ENCODE peak calls at places on chromosomes 12 and 14, in ten cellular contexts. J is Jurkat, Clone E6-1; G is suprapubic skin; B is neuronal stem cell; F is right cardiac atrium; S is NCI-H1092 treated with DMSO at 0.1 percent for 48 hours; L is stromal cell of bone marrow; A is left cardiac atrium; R is midbrain; E is posterior cingulate gyrus. T is an unnamed sample.

GRCh38 chr12:117105902-117106301 is 6.7 kb upstream of the TESC start:
- DNase-seq in R (no peak), S (no peak), A (no peak), E (peak; percentile 5), B (no peak), F (no peak), L (no peak), J (peak; percentile 68), G (no peak), T (no peak)

GRCh38 chr12:105740970-105741725 is 397.6 kb downstream of the NUAK1 start:
- DNase-seq in L (no peak), F (peak; percentile 60), G (no peak), R (peak; percentile 23), J (no peak), A (peak; percentile 76), B (no peak), S (peak; percentile 56), E (peak; percentile 94), T (no peak)

GRCh38 chr12:52691076-52691764 is 11.0 kb upstream of the KRT1 start:
- DNase-seq in J (no peak), A (peak; percentile 27), E (peak; percentile 89), S (peak; percentile 37), F (peak; percentile 19), L (no peak), G (no peak), R (no peak), B (no peak), T (no peak)

GRCh38 chr14:86481105-86481504 is 951.2 kb downstream of the FLRT2 start:
- DNase-seq in G (no peak), F (no peak), E (no peak), B (no peak), R (no peak), J (no peak), L (no peak), S (no peak), A (no peak), T (no peak)

GRCh38 chr12:117439531-117440001 is 78.1 kb upstream of the NOS1 start:
- DNase-seq in B (no peak), R (no peak), J (no peak), G (no peak), E (no peak), A (no peak), F (no peak), S (no peak), L (no peak), T (no peak)

GRCh38 chr14:23640524-23641141 is 4.5 kb downstream of the DHRS2 start:
- DNase-seq in S (peak; percentile 86), E (no peak), R (no peak), L (peak; percentile 76), B (no peak), G (no peak), J (no peak), F (peak; percentile 39), A (peak; percentile 33), T (no peak)

GRCh38 chr14:81400852-81401251 is 728 bp upstream of the STON2 start:
- DNase-seq in R (no peak), L (peak; percentile 100), E (no peak), B (no peak), S (peak; percentile 3), G (peak; percentile 92), J (no peak), F (peak; percentile 66), A (peak; percentile 61), T (no peak)

GRCh38 chr14:72906316-72906715 is 12.4 kb upstream of the DPF3 start:
- DNase-seq in F (no peak), B (no peak), J (no peak), L (no peak), A (no peak), R (no peak), S (no peak), E (no peak), G (no peak), T (no peak)

GRCh38 chr12:97476255-97476654 is 13.7 kb downstream of the RMST start:
- DNase-seq in A (no peak), G (no peak), J (no peak), B (no peak), L (no peak), S (no peak), E (no peak), F (no peak), R (no peak), T (no peak)

GRCh38 chr12:110071967-110072366 is 23.6 kb upstream of the C12orf76 start:
- DNase-seq in S (no peak), G (no peak), F (no peak), E (no peak), R (no peak), B (no peak), A (no peak), J (no peak), L (no peak), T (no peak)

GRCh38 chr12:17810399-17810798 is 279.6 kb downstream of the RERGL start:
- DNase-seq in F (no peak), L (no peak), G (no peak), R (no peak), B (no peak), E (peak; percentile 37), S (peak; percentile 8), A (no peak), J (no peak), T (no peak)

GRCh38 chr14:69483765-69484443 is 624 bp upstream of the PLEKHD1 start:
- DNase-seq in B (peak; percentile 31), G (no peak), J (no peak), L (no peak), R (no peak), F (peak; percentile 46), A (peak; percentile 53), S (peak; percentile 38), E (peak; percentile 92), T (peak; percentile 50)

GRCh38 chr14:49904270-49904669 is 11.4 kb downstream of the ARF6 start:
- DNase-seq in E (no peak), G (no peak), A (no peak), B (no peak), R (no peak), J (no peak), F (no peak), S (no peak), L (no peak), T (no peak)

GRCh38 chr12:56590237-56590830 is 39.8 kb downstream of the BAZ2A start:
- DNase-seq in F (no peak), R (no peak), A (no peak), G (no peak), S (no peak), E (no peak), B (no peak), J (peak; percentile 46), L (no peak), T (no peak)

GRCh38 chr14:106227793-106228192 is 701.4 kb downstream of the TMEM121 start:
- DNase-seq in G (no peak), L (no peak), E (no peak), F (no peak), A (no peak), B (no peak), S (no peak), J (no peak), R (no peak), T (no peak)

GRCh38 chr14:99575043-99576023 is 28.7 kb downstream of the CCDC85C start:
- DNase-seq in S (peak; percentile 12), F (no peak), A (no peak), L (no peak), G (no peak), E (no peak), R (no peak), B (no peak), J (no peak), T (no peak)

GRCh38 chr12:96571101-96571862 is 81.9 kb downstream of the CFAP54 start:
- DNase-seq in S (no peak), F (no peak), A (no peak), R (no peak), J (no peak), G (no peak), L (no peak), B (no peak), E (no peak), T (peak; percentile 32)

GRCh38 chr12:132373967-132374820 is 44.8 kb upstream of the GALNT9 start:
- DNase-seq in R (no peak), J (no peak), L (no peak), G (no peak), E (peak; percentile 43), F (peak; percentile 10), B (peak; percentile 54), S (no peak), A (peak; percentile 7), T (no peak)

GRCh38 chr14:99273724-99274345 is 1.8 kb upstream of the BCL11B start:
- DNase-seq in F (no peak), S (peak; percentile 34), A (no peak), J (no peak), G (peak; percentile 74), B (no peak), E (no peak), L (no peak), R (no peak), T (no peak)

GRCh38 chr14:20801726-20802125 is 918 bp downstream of the RNASE1 start:
- DNase-seq in G (no peak), B (no peak), R (peak; percentile 61), F (peak; percentile 22), L (no peak), J (no peak), E (peak; percentile 89), A (peak; percentile 53), S (no peak), T (no peak)

GRCh38 chr14:35365130-35366047 is 39.2 kb downstream of the NFKBIA start:
- DNase-seq in A (peak; percentile 84), S (no peak), B (no peak), E (peak; percentile 86), R (no peak), J (no peak), G (no peak), L (peak; percentile 90), F (peak; percentile 84), T (peak; percentile 65)

GRCh38 chr14:67622675-67623074 is 3.0 kb downstream of the ARG2 start:
- DNase-seq in J (peak; percentile 31), B (peak; percentile 29), S (no peak), G (no peak), E (no peak), L (peak; percentile 80), A (no peak), F (peak; percentile 18), R (no peak), T (no peak)

GRCh38 chr12:67370979-67371378 is 101.8 kb downstream of the CAND1 start:
- DNase-seq in F (no peak), G (no peak), B (no peak), E (no peak), R (no peak), L (no peak), J (no peak), S (no peak), A (no peak), T (no peak)

GRCh38 chr14:59086241-59086899 is 102.1 kb upstream of the DAAM1 start:
- DNase-seq in L (peak; percentile 9), G (no peak), A (no peak), J (no peak), F (no peak), E (no peak), S (no peak), B (no peak), R (no peak), T (no peak)

GRCh38 chr12:63238892-63239291 is 87.9 kb upstream of the AVPR1A start:
- DNase-seq in R (no peak), E (no peak), L (no peak), A (no peak), F (no peak), B (no peak), G (no peak), S (no peak), J (no peak), T (no peak)

GRCh38 chr12:44154128-44154527 is 318.2 kb downstream of the TMEM117 start:
- DNase-seq in J (no peak), E (no peak), L (peak; percentile 9), S (no peak), A (no peak), F (no peak), B (no peak), R (no peak), G (no peak), T (no peak)

GRCh38 chr14:105313381-105314286 is 914 bp upstream of the PACS2 start:
- DNase-seq in E (no peak), A (peak; percentile 59), R (peak; percentile 48), G (no peak), S (peak; percentile 17), F (peak; percentile 57), L (no peak), J (no peak), B (peak; percentile 57), T (no peak)

GRCh38 chr14:36130186-36130585 is 46.3 kb downstream of the PTCSC3 start:
- DNase-seq in A (no peak), L (no peak), R (no peak), F (no peak), J (no peak), B (no peak), G (no peak), S (no peak), E (no peak), T (no peak)

T was measured in GM13976.